ENCODE peak calls at places on chromosomes 5 and 9, in eight cellular contexts. M, I, J, R, W, B, Y and H are unnamed samples.

GRCh38 chr5:66744040-66744439 is 147.8 kb downstream of the MAST4 start:
- DNase-seq in M (peak; percentile 2), I (peak; percentile 60), Y (no peak), J (peak; percentile 46), W (no peak), B (peak; percentile 79), R (peak; percentile 70), H (no peak)

GRCh38 chr9:91905958-91906585 is 44.0 kb downstream of the ROR2 start:
- DNase-seq in M (no peak), R (no peak), I (no peak), Y (no peak), J (no peak), B (no peak), W (peak; percentile 4), H (no peak)

GRCh38 chr9:130498918-130499698 is 54.3 kb downstream of the ASS1 start:
- DNase-seq in M (no peak), Y (no peak), J (peak; percentile 62), B (no peak), R (no peak), W (no peak), I (no peak), H (no peak)

GRCh38 chr9:133103183-133103986 is 17.7 kb downstream of the RALGDS start:
- DNase-seq in R (no peak), Y (no peak), W (peak; percentile 49), I (peak; percentile 45), M (no peak), B (peak; percentile 10), J (peak; percentile 56), H (peak; percentile 70)

GRCh38 chr5:17304282-17304681 is 86.9 kb downstream of the BASP1 start:
- DNase-seq in W (no peak), J (no peak), I (peak; percentile 19), B (peak; percentile 45), M (no peak), R (peak; percentile 36), Y (no peak), H (no peak)

GRCh38 chr5:60395712-60396329 is 304.1 kb downstream of the DEPDC1B start:
- DNase-seq in M (no peak), I (no peak), W (no peak), J (no peak), R (no peak), B (no peak), Y (no peak), H (peak; percentile 15)

GRCh38 chr5:66529704-66530103 is 66.5 kb upstream of the MAST4 start:
- DNase-seq in I (no peak), R (no peak), B (no peak), M (no peak), J (no peak), Y (no peak), W (no peak), H (no peak)

GRCh38 chr9:107176701-107177100 is 106.4 kb upstream of the RAD23B start:
- DNase-seq in R (no peak), B (no peak), M (no peak), J (peak; percentile 31), W (no peak), I (peak; percentile 84), Y (no peak), H (no peak)

GRCh38 chr5:32574540-32575175 is 10.7 kb upstream of the SUB1 start:
- DNase-seq in B (no peak), M (no peak), W (no peak), Y (no peak), R (no peak), I (no peak), J (peak; percentile 45), H (no peak)

GRCh38 chr9:92265159-92265558 is 28.3 kb downstream of the IARS1 start:
- DNase-seq in R (no peak), I (peak; percentile 77), Y (no peak), B (peak; percentile 8), M (peak; percentile 25), J (no peak), W (peak; percentile 39), H (no peak)

GRCh38 chr9:90988318-90988717 is 186.7 kb downstream of the SYK start:
- DNase-seq in I (no peak), R (peak; percentile 36), W (peak; percentile 31), J (no peak), M (peak; percentile 55), Y (no peak), B (peak; percentile 43), H (no peak)

GRCh38 chr9:134455951-134456739 is 129.9 kb downstream of the RXRA start:
- DNase-seq in W (peak; percentile 64), Y (peak; percentile 97), J (peak; percentile 91), I (peak; percentile 99), R (peak; percentile 98), B (peak; percentile 99), M (peak; percentile 73), H (no peak)

GRCh38 chr5:28415791-28416443 is 1377.5 kb upstream of the CDH9 start:
- DNase-seq in B (no peak), J (no peak), M (peak; percentile 43), W (no peak), I (no peak), Y (no peak), R (no peak), H (no peak)

GRCh38 chr5:171757853-171758535 is 27.6 kb upstream of the SMIM23 start:
- DNase-seq in J (peak; percentile 46), W (peak; percentile 97), M (peak; percentile 94), Y (no peak), I (peak; percentile 91), B (peak; percentile 96), R (peak; percentile 95), H (no peak)

GRCh38 chr9:79809931-79810330 is 238.2 kb downstream of the TLE4 start:
- DNase-seq in R (peak; percentile 95), W (peak; percentile 71), I (peak; percentile 71), M (peak; percentile 13), Y (no peak), B (peak; percentile 95), J (no peak), H (no peak)

GRCh38 chr5:126358525-126358924 is 64.7 kb upstream of the GRAMD2B start:
- DNase-seq in Y (no peak), B (peak; percentile 70), J (no peak), R (peak; percentile 57), M (peak; percentile 59), W (no peak), I (peak; percentile 39), H (no peak)

GRCh38 chr9:116152941-116153764 is 438 bp upstream of the PAPPA start:
- DNase-seq in J (no peak), I (peak; percentile 88), Y (no peak), M (no peak), R (peak; percentile 52), W (peak; percentile 35), B (peak; percentile 63), H (peak; percentile 81)

GRCh38 chr9:108296056-108296455 is 559.7 kb downstream of the ACTL7B start:
- DNase-seq in Y (no peak), M (peak; percentile 83), R (peak; percentile 73), W (peak; percentile 67), B (peak; percentile 77), I (peak; percentile 89), J (no peak), H (no peak)

GRCh38 chr5:91194861-91195460 is 188.2 kb downstream of the ARRDC3 start:
- DNase-seq in Y (no peak), B (no peak), W (no peak), R (no peak), M (no peak), J (peak; percentile 21), I (no peak), H (no peak)

GRCh38 chr5:73443725-73444498 is 4.7 kb downstream of the FOXD1 start:
- DNase-seq in Y (no peak), M (no peak), W (no peak), B (no peak), J (no peak), R (no peak), I (peak; percentile 22), H (peak; percentile 92)
- TF ChIP-seq EZH2 in Y (no peak), M (peak; percentile 59), W (no peak), B (no peak), J (peak; percentile 95), R (no peak), I (no peak), H (peak; percentile 78)

GRCh38 chr5:177383181-177383580 is 1.1 kb upstream of the SLC34A1 start:
- DNase-seq in R (no peak), W (no peak), I (no peak), B (no peak), M (no peak), Y (no peak), J (no peak), H (no peak)
- TF ChIP-seq EZH2 in R (no peak), W (no peak), I (no peak), B (no peak), M (no peak), Y (no peak), J (no peak), H (no peak)

GRCh38 chr5:57663466-57663865 is 180.9 kb upstream of the ACTBL2 start:
- DNase-seq in B (no peak), R (no peak), Y (no peak), M (no peak), W (no peak), I (no peak), J (no peak), H (no peak)
- TF ChIP-seq EZH2 in B (no peak), R (no peak), Y (no peak), M (no peak), W (no peak), I (no peak), J (no peak), H (no peak)

GRCh38 chr9:124810513-124811355 is 33.8 kb downstream of the OLFML2A start:
- DNase-seq in M (peak; percentile 87), B (peak; percentile 94), J (peak; percentile 79), W (peak; percentile 83), R (peak; percentile 92), I (peak; percentile 85), Y (no peak), H (peak; percentile 76)

GRCh38 chr9:124809741-124810500 is 33.0 kb downstream of the OLFML2A start:
- DNase-seq in I (no peak), B (no peak), M (no peak), W (no peak), Y (no peak), J (no peak), R (no peak), H (no peak)

GRCh38 chr9:124809211-124809610 is 32.3 kb downstream of the OLFML2A start:
- DNase-seq in M (no peak), Y (no peak), J (no peak), W (no peak), I (no peak), R (no peak), B (no peak), H (no peak)

GRCh38 chr9:124805186-124805585 is 28.3 kb downstream of the OLFML2A start:
- DNase-seq in M (no peak), Y (no peak), I (no peak), B (no peak), W (no peak), R (no peak), J (no peak), H (no peak)

DNA sequence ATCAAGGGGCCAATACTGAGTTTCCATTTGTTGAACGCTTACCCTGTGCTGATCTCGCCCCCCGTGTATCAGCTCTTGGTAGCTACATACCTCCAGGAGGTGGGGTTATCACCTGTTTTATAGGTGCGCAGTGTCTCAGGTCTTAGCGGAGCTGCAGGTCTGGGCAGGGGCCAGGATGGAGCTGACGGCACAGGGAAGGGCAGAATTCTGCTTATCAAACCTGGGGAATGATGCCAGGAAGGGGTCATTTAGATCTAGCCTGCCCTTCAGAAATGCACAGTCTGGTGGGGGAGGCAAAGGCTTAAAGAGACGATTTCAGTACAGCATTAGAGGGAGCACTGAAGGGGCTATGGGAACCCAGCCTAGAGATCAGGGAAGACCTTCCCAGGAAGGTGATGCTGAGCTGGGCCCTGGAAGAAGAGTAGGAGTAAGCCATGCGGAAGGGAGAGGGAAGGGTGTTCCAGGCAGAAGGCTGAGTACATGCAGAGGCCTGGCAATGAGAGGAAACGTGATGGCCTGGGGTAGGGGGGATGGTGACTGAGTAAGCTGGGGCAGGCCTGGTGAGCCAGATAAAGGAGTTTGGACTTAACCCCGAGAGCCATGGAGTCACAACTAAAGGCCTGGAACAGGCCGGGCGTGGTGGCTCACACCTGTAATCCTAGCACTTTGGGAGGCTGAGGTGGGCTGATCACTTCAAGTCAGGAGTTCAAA is 31.5 kb downstream of the OLFML2A start:
- DNase-seq in B (no peak), R (no peak), I (no peak), M (no peak), J (no peak), Y (no peak), W (no peak), H (no peak)
- TF ChIP-seq EZH2 in B (no peak), R (no peak), I (no peak), M (no peak), J (no peak), Y (no peak), W (no peak), H (no peak)